ENCODE peak calls at places on chromosomes 3 and 15, in nine cellular contexts. M is PC-3; C is breast epithelium; Q is psoas muscle; G is colonic mucosa; D is prostate gland; Z is A549; U is CD4-positive, alpha-beta T cell; T is heart right ventricle. F is an unnamed sample.

GRCh38 chr15:99058421-99058870 is 46.4 kb upstream of the SYNM start:
- DNase-seq in Z (no peak), T (no peak), G (no peak), Q (peak; percentile 50), U (no peak), D (no peak), M (no peak), C (peak; percentile 33), F (no peak)

GRCh38 chr3:182487621-182488020 is 305.7 kb upstream of the ATP11B start:
- DNase-seq in M (peak; percentile 42), T (no peak), D (no peak), G (no peak), U (no peak), Z (no peak), Q (no peak), C (no peak), F (no peak)

GRCh38 chr15:71103102-71103676 is 12.1 kb upstream of the THSD4 start:
- DNase-seq in G (no peak), Q (no peak), T (no peak), M (peak; percentile 57), Z (peak; percentile 61), C (no peak), D (no peak), U (no peak), F (no peak)

GRCh38 chr3:102237181-102237580 is 197.6 kb upstream of the ZPLD1 start:
- DNase-seq in T (no peak), U (no peak), C (no peak), Q (no peak), Z (no peak), M (peak; percentile 89), G (peak; percentile 38), D (no peak), F (no peak)

GRCh38 chr3:112086018-112086854 is at the start of gene C3orf52:
- DNase-seq in C (peak; percentile 69), M (peak; percentile 91), G (peak; percentile 93), Z (peak; percentile 86), T (peak; percentile 85), Q (peak; percentile 88), U (peak; percentile 22), D (peak; percentile 85), F (peak; percentile 90)

GRCh38 chr3:43685921-43686320 is 4.8 kb upstream of the ABHD5 start:
- DNase-seq in G (no peak), M (no peak), D (no peak), U (no peak), T (no peak), Q (no peak), C (no peak), Z (no peak), F (no peak)

GRCh38 chr3:51860703-51861665 is at the start of gene IQCF2:
- DNase-seq in M (no peak), T (no peak), G (no peak), C (no peak), Z (no peak), Q (no peak), D (no peak), U (no peak), F (no peak)

GRCh38 chr3:40281995-40282394 is 27.5 kb upstream of the EIF1B start:
- DNase-seq in T (no peak), C (no peak), G (no peak), Z (no peak), Q (no peak), U (no peak), M (no peak), D (no peak), F (no peak)

GRCh38 chr3:55267206-55267930 is 219.7 kb downstream of the WNT5A start:
- DNase-seq in M (no peak), T (no peak), D (no peak), Q (no peak), Z (no peak), G (no peak), U (no peak), C (no peak), F (no peak)

GRCh38 chr15:62896969-62897486 is 145.5 kb upstream of the TPM1 start:
- DNase-seq in Z (peak; percentile 99), M (peak; percentile 97), Q (peak; percentile 95), C (peak; percentile 95), U (no peak), T (peak; percentile 89), G (peak; percentile 86), D (peak; percentile 82), F (peak; percentile 95)

GRCh38 chr15:84669726-84670125 is 11.7 kb upstream of the NMB start:
- DNase-seq in D (no peak), U (no peak), M (no peak), T (no peak), Z (no peak), C (no peak), G (no peak), Q (no peak), F (no peak)

GRCh38 chr3:8239718-8240698 is 261.6 kb upstream of the LMCD1 start:
- DNase-seq in Z (peak; percentile 66), D (peak; percentile 9), Q (no peak), G (peak; percentile 25), M (peak; percentile 66), T (no peak), C (no peak), U (no peak), F (no peak)

GRCh38 chr3:111570404-111571030 is 24.6 kb downstream of the ZBED2 start:
- DNase-seq in T (no peak), Q (no peak), D (no peak), C (no peak), U (no peak), M (no peak), Z (no peak), G (no peak), F (no peak)

GRCh38 chr3:115165266-115165665 is 18.2 kb upstream of the ZBTB20 start:
- DNase-seq in C (no peak), U (peak; percentile 19), G (no peak), Q (no peak), D (no peak), M (no peak), T (no peak), Z (no peak), F (no peak)

GRCh38 chr15:40282144-40282869 is 557 bp downstream of the ANKRD63 start:
- DNase-seq in D (no peak), T (peak; percentile 55), U (peak; percentile 32), Q (peak; percentile 76), G (peak; percentile 60), C (no peak), M (peak; percentile 43), Z (peak; percentile 64), F (no peak)

DNA sequence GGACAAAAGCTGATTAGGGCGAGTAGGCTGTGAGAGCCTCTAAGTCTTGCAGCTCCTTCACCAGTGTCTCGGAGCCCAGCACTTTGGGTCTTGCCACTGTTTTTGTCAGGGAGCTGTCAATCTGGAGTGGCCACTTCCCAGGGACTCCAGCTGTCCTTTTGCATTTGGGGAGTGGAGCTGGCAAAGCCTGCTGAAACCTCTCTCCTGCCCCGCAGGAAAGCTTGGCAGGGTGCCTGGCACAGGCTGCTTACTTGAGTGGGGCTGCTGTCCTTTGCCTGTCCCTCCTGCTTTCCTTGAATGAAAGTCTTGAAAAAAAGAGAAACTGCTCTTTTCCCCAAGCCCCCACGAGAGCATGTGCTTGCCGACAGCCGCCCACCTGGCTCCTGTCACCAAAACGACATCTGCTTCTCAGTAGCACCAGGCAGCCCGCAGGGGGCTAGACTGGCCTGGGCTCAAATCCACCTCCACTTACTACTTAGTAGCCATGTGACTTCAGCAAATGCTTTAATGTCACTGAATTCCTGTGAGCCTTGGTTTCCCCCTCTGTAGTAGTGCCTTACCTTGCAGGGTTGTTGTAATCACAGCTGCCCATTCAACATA is 13.7 kb downstream of the USP13 start:
- DNase-seq in D (peak; percentile 39), Z (no peak), U (no peak), M (no peak), C (peak; percentile 47), T (peak; percentile 78), G (no peak), Q (peak; percentile 92), F (no peak)
- TF ChIP-seq CTCF in D (no peak), Z (no peak), U (no peak), M (no peak), C (no peak), T (no peak), G (no peak), Q (peak; percentile 8), F (no peak)

GRCh38 chr3:134526319-134526718 is 40.5 kb downstream of the CEP63 start:
- DNase-seq in C (no peak), G (no peak), Z (no peak), T (no peak), U (no peak), M (no peak), D (no peak), Q (no peak), F (no peak)
- H3K9me3 ChIP-seq in C (peaks cover 24% of the 10 kb centered on the region), G (no peaks in the 10 kb centered on the region), Z (peaks cover 17% of the 10 kb centered on the region), T (peaks cover 38% of the 10 kb centered on the region), U (peaks cover 41% of the 10 kb centered on the region), M (no peaks in the 10 kb centered on the region), D (no peaks in the 10 kb centered on the region), Q (peaks cover 45% of the 10 kb centered on the region), F (peaks cover 15% of the 10 kb centered on the region)

GRCh38 chr3:153162513-153163348 is 705 bp downstream of the RAP2B start:
- DNase-seq in Z (peak; percentile 48), G (peak; percentile 42), D (peak; percentile 27), U (peak; percentile 24), Q (peak; percentile 66), C (peak; percentile 32), T (peak; percentile 49), M (peak; percentile 32), F (peak; percentile 73)

GRCh38 chr3:153166206-153166605 is 4.2 kb downstream of the RAP2B start:
- DNase-seq in T (no peak), M (peak; percentile 45), G (no peak), C (no peak), U (no peak), Q (no peak), Z (no peak), D (no peak), F (no peak)

GRCh38 chr3:153164009-153164550 is 2.1 kb downstream of the RAP2B start:
- DNase-seq in C (no peak), M (no peak), U (no peak), D (no peak), T (no peak), Q (no peak), Z (no peak), G (no peak), F (no peak)

GRCh38 chr3:153163349-153164008 is 1.5 kb downstream of the RAP2B start:
- DNase-seq in D (no peak), Q (no peak), Z (peak; percentile 42), T (no peak), U (no peak), G (no peak), M (peak; percentile 30), C (no peak), F (no peak)

DNA sequence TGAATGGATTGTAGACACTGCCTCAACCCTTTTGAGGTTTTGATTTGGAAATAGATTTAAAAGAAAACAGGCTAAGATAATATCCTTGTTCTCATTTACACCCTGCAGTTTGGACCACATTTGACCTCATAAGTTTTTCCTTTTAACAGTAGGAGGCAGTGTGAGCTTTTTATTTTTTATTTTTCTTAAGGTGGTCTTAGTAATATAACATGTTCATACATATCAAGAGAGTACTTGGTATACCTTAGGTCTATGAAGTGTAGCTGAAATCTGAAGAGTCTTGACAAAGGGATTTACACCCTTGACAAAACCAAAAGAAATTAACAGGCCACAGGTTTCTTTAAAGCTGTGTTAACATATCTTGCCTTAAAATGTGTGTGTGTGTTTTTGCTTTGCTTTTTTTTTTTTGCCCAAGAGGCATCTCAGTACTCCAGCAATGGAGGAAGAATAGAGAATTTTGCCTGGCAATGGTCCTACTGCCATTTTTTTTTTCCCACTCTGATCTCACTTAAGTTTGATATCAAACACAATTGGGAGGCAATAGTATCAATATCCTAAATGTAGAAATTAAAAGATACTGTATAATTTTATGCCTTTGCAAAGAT is 3.3 kb downstream of the RAP2B start:
- DNase-seq in C (no peak), M (peak; percentile 33), D (no peak), Z (no peak), U (no peak), T (no peak), Q (no peak), G (no peak), F (no peak)
- TF ChIP-seq CTCF in C (no peak), M (peak; percentile 68), D (no peak), Z (peak; percentile 45), U (peak; percentile 69), T (peak; percentile 49), Q (no peak), G (peak; percentile 14), F (no peak)

GRCh38 chr15:43420435-43420834 is 49.5 kb downstream of the TUBGCP4 start:
- DNase-seq in C (no peak), U (no peak), Z (no peak), M (no peak), T (no peak), Q (no peak), G (no peak), D (no peak), F (no peak)
- H3K9me3 ChIP-seq in C (no peaks in the 10 kb centered on the region), U (no peaks in the 10 kb centered on the region), Z (no peaks in the 10 kb centered on the region), M (no peaks in the 10 kb centered on the region), T (no peaks in the 10 kb centered on the region), Q (no peaks in the 10 kb centered on the region), G (no peaks in the 10 kb centered on the region), D (no peaks in the 10 kb centered on the region), F (no peaks in the 10 kb centered on the region)

F was measured in tibial artery.